ENCODE peak calls at places on chromosomes 13 and 19, in six cellular contexts. G, I, Q, M, S and X are unnamed samples.

GRCh38 chr19:16899566-16900075 is 10.8 kb downstream of the F2RL3 start:
- DNase-seq in I (no peak), M (no peak), G (no peak), Q (no peak), S (no peak), X (no peak)

GRCh38 chr13:108214511-108215383 is 589 bp downstream of the LIG4 start:
- DNase-seq in I (no peak), Q (no peak), G (no peak), M (no peak), S (no peak), X (peak)

GRCh38 chr13:49996951-49997895 is at the start of gene TRIM13:
- DNase-seq in I (peak), G (peak), S (no peak), Q (peak), M (peak), X (peak)

GRCh38 chr13:110444226-110444653 is 117.3 kb downstream of the RAB20 start:
- DNase-seq in G (no peak), M (no peak), S (no peak), Q (no peak), I (no peak), X (no peak)

GRCh38 chr13:95564948-95565347 is 12.4 kb downstream of the CLDN10 start:
- DNase-seq in I (no peak), G (no peak), Q (no peak), M (no peak), S (no peak), X (no peak)

GRCh38 chr19:4015705-4016402 is 8.3 kb downstream of the PIAS4 start:
- DNase-seq in Q (no peak), G (no peak), S (no peak), M (no peak), I (no peak), X (no peak)

GRCh38 chr13:50393641-50394040 is 378.4 kb downstream of the KCNRG start:
- DNase-seq in G (no peak), I (no peak), S (no peak), Q (no peak), M (no peak), X (no peak)

GRCh38 chr13:95530178-95530577 is 22.3 kb upstream of the CLDN10 start:
- DNase-seq in Q (no peak), I (no peak), S (no peak), G (no peak), M (no peak), X (no peak)

GRCh38 chr13:111175372-111175771 is 60.3 kb downstream of the ARHGEF7 start:
- DNase-seq in I (no peak), S (no peak), Q (no peak), M (no peak), G (no peak), X (no peak)

GRCh38 chr19:33499671-33500506 is 21.7 kb downstream of the PEPD start:
- DNase-seq in S (no peak), I (no peak), G (no peak), M (peak), Q (no peak), X (no peak)

GRCh38 chr19:1811472-1811894 is 593 bp downstream of the ATP8B3 start:
- DNase-seq in S (no peak), I (peak), G (no peak), M (peak), Q (peak), X (peak)

GRCh38 chr19:46958542-46958941 is 61.1 kb upstream of the NPAS1 start:
- DNase-seq in S (no peak), G (peak), I (no peak), M (no peak), Q (no peak), X (no peak)

GRCh38 chr19:48754950-48755645 is at the start of gene FGF21:
- DNase-seq in S (no peak), I (no peak), M (no peak), Q (no peak), G (no peak), X (no peak)